ENCODE peak calls at places on chromosomes 16 and 17, in six cellular contexts. D, R, M, Z, U and J are unnamed samples.

GRCh38 chr16:2388875-2389433 is 40.3 kb upstream of the CCNF start:
- DNase-seq in R (no peak), Z (no peak), D (no peak), U (no peak), M (peak; percentile 27), J (peak; percentile 65)

GRCh38 chr17:49349535-49349934 is 12.5 kb downstream of the ZNF652 start:
- DNase-seq in D (no peak), U (no peak), M (no peak), Z (peak; percentile 2), R (no peak), J (no peak)

GRCh38 chr17:17129466-17129865 is 76.7 kb downstream of the PLD6 start:
- DNase-seq in Z (peak; percentile 56), M (no peak), D (no peak), R (no peak), U (no peak), J (peak; percentile 72)

GRCh38 chr17:32815460-32815859 is 61.5 kb downstream of the MYO1D start:
- DNase-seq in Z (no peak), D (no peak), U (no peak), M (no peak), R (no peak), J (no peak)

GRCh38 chr16:88959022-88959421 is 18.0 kb downstream of the CBFA2T3 start:
- DNase-seq in Z (no peak), U (no peak), M (no peak), D (no peak), R (no peak), J (no peak)

GRCh38 chr17:56173026-56173425 is 19.8 kb downstream of the ANKFN1 start:
- DNase-seq in U (no peak), M (no peak), D (no peak), R (no peak), Z (no peak), J (no peak)

GRCh38 chr16:74888227-74888862 is 96.6 kb downstream of the WDR59 start:
- DNase-seq in D (no peak), U (no peak), R (no peak), M (no peak), Z (no peak), J (no peak)

GRCh38 chr17:68458260-68459029 is 1.1 kb upstream of the WIPI1 start:
- DNase-seq in D (no peak), R (no peak), M (no peak), U (no peak), Z (no peak), J (no peak)

GRCh38 chr17:18248300-18248731 is 10.2 kb downstream of the FLII start:
- DNase-seq in D (peak; percentile 70), Z (peak; percentile 78), R (peak; percentile 84), M (peak; percentile 72), U (peak; percentile 52), J (peak; percentile 32)

GRCh38 chr17:57107498-57108101 is 22.6 kb downstream of the AKAP1 start:
- DNase-seq in Z (no peak), M (no peak), U (no peak), D (no peak), R (no peak), J (peak; percentile 66)

GRCh38 chr17:42266918-42267766 is 9.0 kb downstream of the STAT5B start:
- DNase-seq in D (no peak), U (peak; percentile 66), M (no peak), Z (no peak), R (peak; percentile 81), J (no peak)

GRCh38 chr17:40501499-40501911 is at the start of gene TNS4:
- DNase-seq in D (no peak), Z (no peak), R (no peak), U (no peak), M (no peak), J (no peak)

GRCh38 chr17:39001703-39002637 is 34.8 kb upstream of the FBXO47 start:
- DNase-seq in Z (no peak), U (no peak), R (no peak), M (no peak), D (no peak), J (no peak)

GRCh38 chr17:29930399-29931010 is 477 bp upstream of the SSH2 start:
- DNase-seq in D (no peak), U (no peak), Z (peak; percentile 65), R (no peak), M (peak; percentile 78), J (no peak)

GRCh38 chr16:66902648-66903543 is 15.8 kb downstream of the CDH16 start:
- DNase-seq in U (no peak), Z (no peak), D (no peak), M (no peak), R (no peak), J (no peak)

GRCh38 chr17:60598001-60598736 is 1.8 kb upstream of the PPM1D start:
- DNase-seq in R (no peak), D (no peak), M (no peak), U (no peak), Z (peak; percentile 26), J (no peak)

GRCh38 chr17:33192961-33193911 is 99.9 kb downstream of the ASIC2 start:
- DNase-seq in Z (no peak), D (no peak), U (no peak), R (no peak), M (no peak), J (no peak)

GRCh38 chr16:27398894-27399853 is 2.8 kb upstream of the IL21R start:
- DNase-seq in Z (no peak), D (no peak), U (no peak), R (no peak), M (no peak), J (no peak)

GRCh38 chr17:11240841-11241610 is at the start of gene SHISA6:
- DNase-seq in D (no peak), R (no peak), U (no peak), Z (no peak), M (no peak), J (no peak)

GRCh38 chr17:31357831-31358400 is 33.6 kb upstream of the RAB11FIP4 start:
- DNase-seq in Z (no peak), U (no peak), D (no peak), R (no peak), M (no peak), J (peak; percentile 24)

GRCh38 chr16:13852827-13853226 is 67.1 kb upstream of the ERCC4 start:
- DNase-seq in M (no peak), Z (no peak), U (no peak), R (no peak), D (no peak), J (no peak)

GRCh38 chr16:87498324-87499188 is 5.7 kb upstream of the ZCCHC14 start:
- DNase-seq in D (no peak), M (no peak), Z (no peak), R (no peak), U (no peak), J (no peak)

GRCh38 chr17:32723310-32723955 is 153.5 kb downstream of the MYO1D start:
- DNase-seq in R (no peak), M (no peak), D (no peak), U (no peak), Z (no peak), J (no peak)

GRCh38 chr16:31052131-31052530 is 18.8 kb downstream of the STX4 start:
- DNase-seq in R (no peak), D (no peak), M (no peak), Z (no peak), U (no peak), J (no peak)

GRCh38 chr17:31918701-31919128 is 17.2 kb upstream of the UTP6 start:
- DNase-seq in U (no peak), R (no peak), D (no peak), M (no peak), Z (no peak), J (no peak)

GRCh38 chr16:2426941-2427361 is 2.3 kb upstream of the CCNF start:
- DNase-seq in M (no peak), U (no peak), R (no peak), Z (no peak), D (no peak), J (no peak)

GRCh38 chr17:38748329-38749221 is at the start of gene PCGF2:
- DNase-seq in Z (peak; percentile 82), M (peak; percentile 84), U (no peak), D (no peak), R (no peak), J (peak; percentile 88)

GRCh38 chr17:82776454-82776853 is 24.6 kb downstream of the TBCD start:
- DNase-seq in R (no peak), M (no peak), D (no peak), U (no peak), Z (no peak), J (no peak)

GRCh38 chr16:49643429-49644142 is 212.3 kb downstream of the ZNF423 start:
- DNase-seq in M (no peak), Z (no peak), D (no peak), U (no peak), R (no peak), J (no peak)

GRCh38 chr17:45293413-45294211 is 23.2 kb downstream of the MAP3K14 start:
- DNase-seq in Z (no peak), D (no peak), R (peak; percentile 68), U (no peak), M (no peak), J (no peak)

GRCh38 chr17:53516643-53517042 is 306.1 kb upstream of the KIF2B start:
- DNase-seq in M (no peak), Z (no peak), R (no peak), D (no peak), U (no peak), J (no peak)

GRCh38 chr17:9064311-9064834 is 43.1 kb downstream of the NTN1 start:
- DNase-seq in D (no peak), M (no peak), R (no peak), U (no peak), Z (no peak), J (no peak)

GRCh38 chr16:65672960-65673359 is 551.1 kb upstream of the CDH11 start:
- DNase-seq in M (no peak), R (no peak), U (no peak), Z (no peak), D (no peak), J (no peak)

GRCh38 chr17:52025231-52025630 is 133.3 kb downstream of the CA10 start:
- DNase-seq in U (no peak), Z (no peak), M (no peak), D (no peak), R (no peak), J (no peak)